ENCODE peak calls at places on chromosomes 11 and 22, in ten cellular contexts. One of them, this sample, is unnamed.

GRCh38 chr11:70712471-70712870 is 314.1 kb downstream of the CTTN start:
- DNase-seq in NCI-H187 treated with DMSO at 0.1 percent for 48 hours: no peak
- DNase-seq in dermis microvascular lymphatic vessel endothelial cell: no peak
- DNase-seq in pancreas: no peak
- DNase-seq in Right ventricle myocardium inferior: peak; percentile 62
- DNase-seq in HEK293T: peak; percentile 16
- DNase-seq in cardiac septum: no peak
- DNase-seq in HT-29: no peak
- DNase-seq in CD8-positive, alpha-beta memory T cell: peak; percentile 39
- DNase-seq in GDM1: no peak
- DNase-seq in this sample: no peak

GRCh38 chr11:63999349-64000025 is 13.2 kb downstream of the OTUB1 start:
- DNase-seq in NCI-H187 treated with DMSO at 0.1 percent for 48 hours: peak; percentile 73
- DNase-seq in cardiac septum: no peak
- DNase-seq in CD8-positive, alpha-beta memory T cell: peak; percentile 74
- DNase-seq in dermis microvascular lymphatic vessel endothelial cell: peak; percentile 28
- DNase-seq in HT-29: no peak
- DNase-seq in GDM1: no peak
- DNase-seq in Right ventricle myocardium inferior: peak; percentile 80
- DNase-seq in pancreas: peak; percentile 57
- DNase-seq in HEK293T: no peak
- DNase-seq in this sample: no peak

GRCh38 chr11:9855579-9856260 is 191.8 kb downstream of the SWAP70 start:
- DNase-seq in HEK293T: no peak
- DNase-seq in dermis microvascular lymphatic vessel endothelial cell: no peak
- DNase-seq in Right ventricle myocardium inferior: no peak
- DNase-seq in CD8-positive, alpha-beta memory T cell: no peak
- DNase-seq in HT-29: no peak
- DNase-seq in GDM1: no peak
- DNase-seq in cardiac septum: no peak
- DNase-seq in NCI-H187 treated with DMSO at 0.1 percent for 48 hours: no peak
- DNase-seq in pancreas: no peak
- DNase-seq in this sample: no peak

GRCh38 chr22:49999063-49999900 is 13.3 kb downstream of the IL17REL start:
- DNase-seq in HEK293T: peak; percentile 83
- DNase-seq in NCI-H187 treated with DMSO at 0.1 percent for 48 hours: no peak
- DNase-seq in dermis microvascular lymphatic vessel endothelial cell: peak; percentile 40
- DNase-seq in CD8-positive, alpha-beta memory T cell: no peak
- DNase-seq in GDM1: no peak
- DNase-seq in HT-29: no peak
- DNase-seq in pancreas: peak; percentile 50
- DNase-seq in Right ventricle myocardium inferior: no peak
- DNase-seq in cardiac septum: peak; percentile 76
- DNase-seq in this sample: no peak

GRCh38 chr11:69333149-69333710 is 39.3 kb downstream of the MYEOV start:
- DNase-seq in dermis microvascular lymphatic vessel endothelial cell: no peak
- DNase-seq in HT-29: no peak
- DNase-seq in Right ventricle myocardium inferior: no peak
- DNase-seq in HEK293T: no peak
- DNase-seq in NCI-H187 treated with DMSO at 0.1 percent for 48 hours: no peak
- DNase-seq in CD8-positive, alpha-beta memory T cell: no peak
- DNase-seq in GDM1: no peak
- DNase-seq in cardiac septum: no peak
- DNase-seq in pancreas: no peak
- DNase-seq in this sample: no peak

GRCh38 chr11:13118194-13118593 is 109.1 kb downstream of the RASSF10 start:
- DNase-seq in HEK293T: no peak
- DNase-seq in NCI-H187 treated with DMSO at 0.1 percent for 48 hours: no peak
- DNase-seq in HT-29: peak; percentile 88
- DNase-seq in dermis microvascular lymphatic vessel endothelial cell: peak; percentile 74
- DNase-seq in Right ventricle myocardium inferior: no peak
- DNase-seq in cardiac septum: no peak
- DNase-seq in pancreas: no peak
- DNase-seq in GDM1: no peak
- DNase-seq in CD8-positive, alpha-beta memory T cell: no peak
- DNase-seq in this sample: peak; percentile 95

GRCh38 chr11:79309402-79309801 is 131.4 kb downstream of the TENM4 start:
- DNase-seq in Right ventricle myocardium inferior: no peak
- DNase-seq in cardiac septum: no peak
- DNase-seq in CD8-positive, alpha-beta memory T cell: no peak
- DNase-seq in HT-29: no peak
- DNase-seq in dermis microvascular lymphatic vessel endothelial cell: no peak
- DNase-seq in GDM1: no peak
- DNase-seq in NCI-H187 treated with DMSO at 0.1 percent for 48 hours: no peak
- DNase-seq in pancreas: no peak
- DNase-seq in HEK293T: no peak
- DNase-seq in this sample: no peak

GRCh38 chr11:72321381-72321996 is 77.5 kb upstream of the PHOX2A start:
- DNase-seq in cardiac septum: no peak
- DNase-seq in CD8-positive, alpha-beta memory T cell: no peak
- DNase-seq in HT-29: no peak
- DNase-seq in NCI-H187 treated with DMSO at 0.1 percent for 48 hours: no peak
- DNase-seq in pancreas: no peak
- DNase-seq in HEK293T: no peak
- DNase-seq in GDM1: no peak
- DNase-seq in Right ventricle myocardium inferior: no peak
- DNase-seq in dermis microvascular lymphatic vessel endothelial cell: peak; percentile 56
- DNase-seq in this sample: no peak

GRCh38 chr11:100918551-100919500 is 210.8 kb downstream of the PGR start:
- DNase-seq in GDM1: no peak
- DNase-seq in dermis microvascular lymphatic vessel endothelial cell: no peak
- DNase-seq in CD8-positive, alpha-beta memory T cell: no peak
- DNase-seq in HT-29: peak; percentile 57
- DNase-seq in cardiac septum: no peak
- DNase-seq in pancreas: no peak
- DNase-seq in HEK293T: peak; percentile 12
- DNase-seq in Right ventricle myocardium inferior: no peak
- DNase-seq in NCI-H187 treated with DMSO at 0.1 percent for 48 hours: no peak
- DNase-seq in this sample: peak; percentile 15

GRCh38 chr11:90434858-90435257 is 212.0 kb upstream of the CHORDC1 start:
- DNase-seq in NCI-H187 treated with DMSO at 0.1 percent for 48 hours: no peak
- DNase-seq in pancreas: no peak
- DNase-seq in HT-29: peak; percentile 57
- DNase-seq in CD8-positive, alpha-beta memory T cell: no peak
- DNase-seq in HEK293T: peak; percentile 11
- DNase-seq in GDM1: no peak
- DNase-seq in cardiac septum: no peak
- DNase-seq in dermis microvascular lymphatic vessel endothelial cell: peak; percentile 0
- DNase-seq in Right ventricle myocardium inferior: no peak
- DNase-seq in this sample: no peak

GRCh38 chr11:131977231-131977630 is 606.8 kb downstream of the NTM start:
- DNase-seq in cardiac septum: no peak
- DNase-seq in dermis microvascular lymphatic vessel endothelial cell: no peak
- DNase-seq in HEK293T: no peak
- DNase-seq in GDM1: no peak
- DNase-seq in NCI-H187 treated with DMSO at 0.1 percent for 48 hours: no peak
- DNase-seq in HT-29: no peak
- DNase-seq in pancreas: no peak
- DNase-seq in Right ventricle myocardium inferior: no peak
- DNase-seq in CD8-positive, alpha-beta memory T cell: no peak
- DNase-seq in this sample: no peak

GRCh38 chr22:42947211-42947990 is 67.5 kb downstream of the PACSIN2 start:
- DNase-seq in HT-29: peak; percentile 78
- DNase-seq in NCI-H187 treated with DMSO at 0.1 percent for 48 hours: no peak
- DNase-seq in Right ventricle myocardium inferior: peak; percentile 76
- DNase-seq in cardiac septum: no peak
- DNase-seq in HEK293T: no peak
- DNase-seq in GDM1: no peak
- DNase-seq in dermis microvascular lymphatic vessel endothelial cell: peak; percentile 84
- DNase-seq in pancreas: peak; percentile 87
- DNase-seq in CD8-positive, alpha-beta memory T cell: no peak
- DNase-seq in this sample: peak; percentile 51

GRCh38 chr22:35986085-35986484 is 42.5 kb downstream of the RBFOX2 start:
- DNase-seq in HT-29: no peak
- DNase-seq in CD8-positive, alpha-beta memory T cell: no peak
- DNase-seq in cardiac septum: no peak
- DNase-seq in Right ventricle myocardium inferior: no peak
- DNase-seq in GDM1: no peak
- DNase-seq in pancreas: no peak
- DNase-seq in NCI-H187 treated with DMSO at 0.1 percent for 48 hours: no peak
- DNase-seq in HEK293T: no peak
- DNase-seq in dermis microvascular lymphatic vessel endothelial cell: peak; percentile 63
- DNase-seq in this sample: no peak

GRCh38 chr22:46172522-46172921 is 22.2 kb downstream of the PPARA start:
- DNase-seq in dermis microvascular lymphatic vessel endothelial cell: no peak
- DNase-seq in NCI-H187 treated with DMSO at 0.1 percent for 48 hours: no peak
- DNase-seq in Right ventricle myocardium inferior: no peak
- DNase-seq in CD8-positive, alpha-beta memory T cell: no peak
- DNase-seq in cardiac septum: no peak
- DNase-seq in pancreas: peak; percentile 29
- DNase-seq in HT-29: no peak
- DNase-seq in HEK293T: no peak
- DNase-seq in GDM1: no peak
- DNase-seq in this sample: no peak

GRCh38 chr11:128965485-128965884 is 22.8 kb upstream of the TP53AIP1 start:
- DNase-seq in GDM1: no peak
- DNase-seq in pancreas: no peak
- DNase-seq in CD8-positive, alpha-beta memory T cell: no peak
- DNase-seq in dermis microvascular lymphatic vessel endothelial cell: no peak
- DNase-seq in NCI-H187 treated with DMSO at 0.1 percent for 48 hours: no peak
- DNase-seq in cardiac septum: no peak
- DNase-seq in HT-29: no peak
- DNase-seq in Right ventricle myocardium inferior: no peak
- DNase-seq in HEK293T: no peak
- DNase-seq in this sample: no peak

GRCh38 chr11:27469333-27469680 is 3.3 kb downstream of the LGR4 start:
- DNase-seq in cardiac septum: no peak
- DNase-seq in HT-29: no peak
- DNase-seq in dermis microvascular lymphatic vessel endothelial cell: no peak
- DNase-seq in GDM1: no peak
- DNase-seq in CD8-positive, alpha-beta memory T cell: no peak
- DNase-seq in pancreas: no peak
- DNase-seq in Right ventricle myocardium inferior: no peak
- DNase-seq in NCI-H187 treated with DMSO at 0.1 percent for 48 hours: no peak
- DNase-seq in HEK293T: no peak
- DNase-seq in this sample: no peak

GRCh38 chr22:46049726-46050450 is 72.9 kb upstream of the WNT7B start:
- DNase-seq in GDM1: no peak
- DNase-seq in NCI-H187 treated with DMSO at 0.1 percent for 48 hours: no peak
- DNase-seq in Right ventricle myocardium inferior: no peak
- DNase-seq in dermis microvascular lymphatic vessel endothelial cell: no peak
- DNase-seq in cardiac septum: peak; percentile 75
- DNase-seq in HT-29: no peak
- DNase-seq in HEK293T: no peak
- DNase-seq in CD8-positive, alpha-beta memory T cell: peak; percentile 35
- DNase-seq in pancreas: peak; percentile 23
- DNase-seq in this sample: no peak

GRCh38 chr11:45794169-45794568 is 10.8 kb upstream of the SLC35C1 start:
- DNase-seq in HEK293T: no peak
- DNase-seq in GDM1: no peak
- DNase-seq in NCI-H187 treated with DMSO at 0.1 percent for 48 hours: no peak
- DNase-seq in CD8-positive, alpha-beta memory T cell: no peak
- DNase-seq in HT-29: no peak
- DNase-seq in dermis microvascular lymphatic vessel endothelial cell: no peak
- DNase-seq in Right ventricle myocardium inferior: no peak
- DNase-seq in pancreas: no peak
- DNase-seq in cardiac septum: no peak
- DNase-seq in this sample: no peak

GRCh38 chr11:3095712-3096361 is 38.6 kb upstream of the CARS1 start:
- DNase-seq in NCI-H187 treated with DMSO at 0.1 percent for 48 hours: no peak
- DNase-seq in pancreas: no peak
- DNase-seq in dermis microvascular lymphatic vessel endothelial cell: peak; percentile 98
- DNase-seq in cardiac septum: peak; percentile 75
- DNase-seq in HT-29: peak; percentile 39
- DNase-seq in HEK293T: no peak
- DNase-seq in Right ventricle myocardium inferior: peak; percentile 32
- DNase-seq in CD8-positive, alpha-beta memory T cell: no peak
- DNase-seq in GDM1: no peak
- DNase-seq in this sample: no peak

GRCh38 chr22:22558972-22559603 is at the start of gene PRAME:
- DNase-seq in HT-29: peak; percentile 72
- DNase-seq in GDM1: peak; percentile 93
- DNase-seq in CD8-positive, alpha-beta memory T cell: peak; percentile 73
- DNase-seq in HEK293T: peak; percentile 97
- DNase-seq in cardiac septum: no peak
- DNase-seq in NCI-H187 treated with DMSO at 0.1 percent for 48 hours: peak; percentile 7
- DNase-seq in dermis microvascular lymphatic vessel endothelial cell: peak; percentile 42
- DNase-seq in Right ventricle myocardium inferior: peak; percentile 69
- DNase-seq in pancreas: peak; percentile 51
- DNase-seq in this sample: peak; percentile 88

GRCh38 chr11:126839496-126839895 is 161.1 kb downstream of the KIRREL3 start:
- DNase-seq in NCI-H187 treated with DMSO at 0.1 percent for 48 hours: no peak
- DNase-seq in dermis microvascular lymphatic vessel endothelial cell: no peak
- DNase-seq in GDM1: no peak
- DNase-seq in pancreas: no peak
- DNase-seq in HEK293T: no peak
- DNase-seq in HT-29: peak; percentile 34
- DNase-seq in cardiac septum: no peak
- DNase-seq in CD8-positive, alpha-beta memory T cell: no peak
- DNase-seq in Right ventricle myocardium inferior: no peak
- DNase-seq in this sample: no peak

GRCh38 chr22:20571531-20572007 is 64.2 kb downstream of the MED15 start:
- DNase-seq in HEK293T: peak; percentile 74
- DNase-seq in dermis microvascular lymphatic vessel endothelial cell: peak; percentile 50
- DNase-seq in cardiac septum: no peak
- DNase-seq in GDM1: no peak
- DNase-seq in Right ventricle myocardium inferior: no peak
- DNase-seq in CD8-positive, alpha-beta memory T cell: peak; percentile 81
- DNase-seq in NCI-H187 treated with DMSO at 0.1 percent for 48 hours: no peak
- DNase-seq in pancreas: peak; percentile 54
- DNase-seq in HT-29: peak; percentile 26
- DNase-seq in this sample: no peak

This sample was measured in Caki2.